ENCODE peak calls at places on chromosomes 11 and 22, in ten cellular contexts. J is type B pancreatic cell; Z is neural crest cell; G is glutamatergic neuron; U is AG04450; V is GM06990; X is HFFc6; D is NCI-H1694; H is activated CD4-positive, alpha-beta T cell treated with anti-CD3 and anti-CD28 coated beads, Interleukin-2, amount 50 U/mL, for 48 hours; I is left colon. L is an unnamed sample.

GRCh38 chr11:75468534-75469340 is 35.7 kb upstream of the KLHL35 start:
- DNase-seq in J (no peak), Z (peak), G (no peak), U (peak), V (no peak), X (no peak), D (no peak), H (no peak), I (no peak), L (no peak)

GRCh38 chr11:23679041-23679440 is 817.8 kb upstream of the LUZP2 start:
- DNase-seq in J (no peak), Z (no peak), G (no peak), U (no peak), V (no peak), X (no peak), D (no peak), H (no peak), I (no peak), L (no peak)

GRCh38 chr22:23179381-23180294 is 671 bp upstream of the BCR start:
- DNase-seq in J (no peak), Z (no peak), G (peak), U (no peak), V (peak), X (no peak), D (no peak), H (peak), I (peak), L (no peak)

GRCh38 chr11:34068098-34068497 is 16.6 kb downstream of the CAPRIN1 start:
- DNase-seq in J (no peak), Z (no peak), G (no peak), U (no peak), V (no peak), X (no peak), D (no peak), H (no peak), I (no peak), L (peak)

GRCh38 chr22:25120761-25121212 is 78.9 kb upstream of the CRYBB3 start:
- DNase-seq in J (no peak), Z (no peak), G (no peak), U (no peak), V (no peak), X (no peak), D (no peak), H (no peak), I (peak), L (no peak)

GRCh38 chr22:46764140-46764680 is 1.8 kb downstream of the TBC1D22A start:
- DNase-seq in J (no peak), Z (no peak), G (no peak), U (no peak), V (no peak), X (no peak), D (no peak), H (no peak), I (no peak), L (no peak)

GRCh38 chr11:102220728-102221467 is 96.4 kb upstream of the BIRC3 start:
- DNase-seq in J (no peak), Z (no peak), G (no peak), U (peak), V (no peak), X (peak), D (no peak), H (no peak), I (no peak), L (no peak)

GRCh38 chr22:50192825-50193204 is 7.1 kb downstream of the TRABD start:
- DNase-seq in J (no peak), Z (no peak), G (no peak), U (no peak), V (no peak), X (no peak), D (no peak), H (peak), I (peak), L (no peak)

GRCh38 chr11:65060913-65061408 is 2.6 kb upstream of the NAALADL1 start:
- DNase-seq in J (no peak), Z (no peak), G (no peak), U (no peak), V (no peak), X (peak), D (no peak), H (no peak), I (no peak), L (peak)

GRCh38 chr11:68345776-68346728 is 33.7 kb downstream of the LRP5 start:
- DNase-seq in J (no peak), Z (no peak), G (no peak), U (no peak), V (no peak), X (no peak), D (no peak), H (no peak), I (no peak), L (no peak)

GRCh38 chr22:26852176-26852575 is 194.8 kb downstream of the MIAT start:
- DNase-seq in J (no peak), Z (peak), G (peak), U (no peak), V (no peak), X (no peak), D (no peak), H (no peak), I (no peak), L (no peak)

GRCh38 chr11:76371170-76371569 is 9.8 kb downstream of the THAP12 start:
- DNase-seq in J (no peak), Z (no peak), G (no peak), U (peak), V (peak), X (peak), D (no peak), H (peak), I (no peak), L (no peak)

GRCh38 chr11:64747961-64748715 is 4.2 kb upstream of the RASGRP2 start:
- DNase-seq in J (no peak), Z (no peak), G (no peak), U (peak), V (no peak), X (peak), D (no peak), H (no peak), I (no peak), L (no peak)

GRCh38 chr11:74138572-74138971 is 32.2 kb downstream of the C2CD3 start:
- DNase-seq in J (no peak), Z (no peak), G (no peak), U (peak), V (no peak), X (peak), D (no peak), H (no peak), I (no peak), L (peak)

GRCh38 chr11:88175004-88175706 is at the start of gene RAB38:
- DNase-seq in J (peak), Z (peak), G (peak), U (no peak), V (peak), X (no peak), D (no peak), H (peak), I (peak), L (peak)

L was measured in cardiac muscle cell.